ENCODE peak calls at places on chromosomes 13 and 19, in four cellular contexts. A, B, V and E are unnamed samples.

GRCh38 chr19:44345969-44346368 is 10.5 kb downstream of the ZNF112 start:
- DNase-seq in V (no peak), A (no peak), B (no peak), E (peak)

GRCh38 chr19:46659151-46660007 is 1.6 kb downstream of the DACT3 start:
- DNase-seq in V (no peak), A (no peak), B (no peak), E (no peak)

GRCh38 chr19:9796113-9796773 is 22.6 kb downstream of the FBXL12 start:
- DNase-seq in B (peak), A (peak), V (peak), E (peak)

GRCh38 chr13:93561553-93561952 is 334.9 kb downstream of the GPC6 start:
- DNase-seq in V (no peak), B (no peak), A (no peak), E (no peak)

GRCh38 chr13:44030615-44031014 is 150.9 kb downstream of the LACC1 start:
- DNase-seq in B (no peak), V (peak), A (no peak), E (no peak)

GRCh38 chr13:80070024-80070703 is 270.8 kb downstream of the SPRY2 start:
- DNase-seq in A (peak), B (no peak), V (no peak), E (no peak)

GRCh38 chr19:5434970-5435641 is 20.1 kb upstream of the ZNRF4 start:
- DNase-seq in B (peak), A (no peak), V (no peak), E (no peak)

GRCh38 chr19:34232566-34233481 is 21.5 kb upstream of the GARRE1 start:
- DNase-seq in V (peak), A (no peak), B (no peak), E (peak)

GRCh38 chr19:17127671-17128070 is 52.1 kb downstream of the MYO9B start:
- DNase-seq in B (no peak), A (no peak), V (no peak), E (no peak)

GRCh38 chr13:20667857-20668256 is 35.6 kb upstream of the IL17D start:
- DNase-seq in B (no peak), A (no peak), V (no peak), E (no peak)

GRCh38 chr13:24218320-24218719 is 57.8 kb downstream of the SPATA13 start:
- DNase-seq in V (no peak), B (no peak), A (no peak), E (no peak)

GRCh38 chr19:44890366-44891015 is 563 bp upstream of the TOMM40 start:
- DNase-seq in V (no peak), B (peak), A (peak), E (no peak)

GRCh38 chr13:101267656-101268055 is 148.7 kb downstream of the NALCN start:
- DNase-seq in B (no peak), V (peak), A (no peak), E (no peak)

GRCh38 chr19:23789246-23789645 is 30.6 kb upstream of the ZNF681 start:
- DNase-seq in A (no peak), B (no peak), V (no peak), E (no peak)

GRCh38 chr13:98399756-98400155 is 177.2 kb downstream of the STK24 start:
- DNase-seq in A (no peak), V (no peak), B (no peak), E (no peak)